ENCODE peak calls at places on chromosomes 13 and 19, in four cellular contexts. M, F, T and N are unnamed samples.
A peak's percentile ranks its signal among the peaks of the same experiment; 100 is the strongest.

GRCh38 chr13:111460548-111461444 is 140.4 kb downstream of the TEX29 start:
- DNase-seq in M (no peak), F (peak; percentile 20), T (no peak), N (peak; percentile 64)

GRCh38 chr19:56089344-56089743 is 31.8 kb downstream of the ZNF787 start:
- DNase-seq in M (no peak), F (no peak), T (no peak), N (no peak)

GRCh38 chr13:31851201-31851600 is 111.9 kb downstream of the RXFP2 start:
- DNase-seq in F (no peak), M (no peak), T (no peak), N (no peak)

GRCh38 chr13:40479196-40479845 is 187.1 kb downstream of the FOXO1 start:
- DNase-seq in F (no peak), M (no peak), T (no peak), N (peak; percentile 77)

GRCh38 chr13:99740261-99740979 is 231.1 kb downstream of the ZIC5 start:
- DNase-seq in T (no peak), M (no peak), F (no peak), N (no peak)

GRCh38 chr13:29503041-29503837 is 92.2 kb downstream of the SLC7A1 start:
- DNase-seq in T (no peak), F (no peak), M (no peak), N (no peak)

GRCh38 chr13:64457976-64458375 is 2772.2 kb downstream of the PCDH9 start:
- DNase-seq in F (no peak), M (no peak), T (no peak), N (no peak)

GRCh38 chr19:44814132-44814470 is 5.2 kb downstream of the BCAM start:
- DNase-seq in T (no peak), F (no peak), M (no peak), N (no peak)

GRCh38 chr13:40124648-40125045 is 469.2 kb downstream of the COG6 start:
- DNase-seq in T (no peak), M (no peak), F (no peak), N (no peak)

GRCh38 chr19:45094158-45094557 is 1.2 kb downstream of the PPP1R37 start:
- DNase-seq in T (no peak), F (no peak), M (no peak), N (no peak)

GRCh38 chr13:94330552-94331071 is 148.9 kb downstream of the DCT start:
- DNase-seq in F (no peak), M (no peak), T (no peak), N (no peak)

GRCh38 chr19:38831142-38831605 is 420 bp downstream of the ECH1 start:
- DNase-seq in F (peak; percentile 84), T (peak; percentile 88), M (peak; percentile 61), N (peak; percentile 87)

GRCh38 chr13:98181106-98181815 is 4.2 kb upstream of the RNF113B start:
- DNase-seq in T (no peak), F (no peak), M (no peak), N (no peak)

GRCh38 chr19:4703671-4704316 is 19.8 kb downstream of the DPP9 start:
- DNase-seq in T (no peak), F (no peak), M (no peak), N (no peak)

GRCh38 chr19:39704181-39705044 is at the start of gene LGALS14:
- DNase-seq in T (no peak), M (no peak), F (no peak), N (no peak)

GRCh38 chr13:46592410-46592809 is 39.4 kb downstream of the LRCH1 start:
- DNase-seq in M (no peak), F (no peak), T (no peak), N (no peak)
- H3K4me1 ChIP-seq in M (peaks cover 7% of the 10 kb centered on the region), F (peaks cover 10% of the 10 kb centered on the region), T (peaks cover 61% of the 10 kb centered on the region), N (peaks cover 55% of the 10 kb centered on the region)

GRCh38 chr19:48417436-48417835 is 24.0 kb downstream of the GRIN2D start:
- DNase-seq in T (no peak), F (no peak), M (no peak), N (no peak)

GRCh38 chr19:48413879-48414623 is 20.6 kb downstream of the GRIN2D start:
- DNase-seq in M (no peak), F (no peak), T (no peak), N (no peak)

GRCh38 chr19:48415869-48416268 is 22.4 kb downstream of the GRIN2D start:
- DNase-seq in F (no peak), T (no peak), M (no peak), N (no peak)

GRCh38 chr19:48418317-48419064 is 25.0 kb downstream of the GRIN2D start:
- DNase-seq in T (no peak), F (no peak), M (no peak), N (no peak)

GRCh38 chr19:48415395-48415794 is 21.9 kb downstream of the GRIN2D start:
- DNase-seq in T (peak; percentile 78), F (peak; percentile 92), M (peak; percentile 38), N (peak; percentile 84)
- H3K4me3 ChIP-seq in T (peak overlapping the region; percentile 23), F (peak overlapping the region; percentile 25), M (no peak overlapping the region), N (peak overlapping the region; percentile 21)

DNA sequence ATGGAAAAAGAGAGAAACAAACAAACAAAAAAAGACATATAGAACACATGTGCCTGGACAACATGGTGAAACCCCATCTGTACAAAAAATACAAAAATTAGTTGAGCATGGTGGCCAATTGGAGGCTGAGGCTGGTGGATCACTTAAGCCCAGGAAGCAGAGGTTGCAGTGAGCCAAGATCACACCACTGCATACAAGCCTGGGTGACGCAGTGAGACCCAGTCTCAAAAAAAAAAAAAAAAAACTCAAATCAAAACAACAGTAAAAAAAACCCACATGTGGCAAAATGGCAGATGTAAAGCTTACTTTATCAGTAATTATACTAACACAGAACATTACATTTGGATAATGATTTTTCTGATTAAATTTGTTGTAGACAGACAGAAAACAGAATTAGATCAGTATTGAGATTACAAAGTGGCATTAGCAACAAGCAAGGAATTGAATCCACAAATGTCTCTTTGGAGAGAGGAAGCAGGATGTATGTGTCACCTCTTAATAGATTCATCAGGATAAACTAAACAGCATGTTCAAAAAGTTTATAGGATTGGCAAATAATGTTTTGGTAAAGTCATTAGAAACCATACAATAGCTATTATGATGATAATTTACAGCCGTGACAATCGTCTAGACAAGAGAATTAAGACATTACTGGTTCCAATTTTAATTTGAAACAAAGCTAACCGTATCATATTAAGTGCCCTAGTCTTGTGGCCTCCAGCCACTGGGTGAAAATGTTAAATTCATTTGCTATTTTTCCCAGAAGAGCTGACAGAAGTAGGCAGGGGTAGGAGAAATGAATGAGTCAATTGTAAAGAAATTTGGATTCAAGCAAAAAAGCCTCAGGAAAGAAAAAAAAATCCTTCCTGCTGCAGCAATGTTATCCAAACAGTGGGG is 206.0 kb downstream of the FGF14 start:
- DNase-seq in F (no peak), T (no peak), M (no peak), N (no peak)
- TF ChIP-seq EP300 in F (no peak), T (no peak), M (no peak), N (no peak)

GRCh38 chr19:32346901-32347300 is 1.5 kb downstream of the ZNF507 start:
- DNase-seq in T (no peak), M (no peak), F (no peak), N (no peak)
- H3K4me1 ChIP-seq in T (peaks cover 35% of the 10 kb centered on the region), M (peaks cover 6% of the 10 kb centered on the region), F (no peaks in the 10 kb centered on the region), N (peaks cover 51% of the 10 kb centered on the region)

GRCh38 chr13:48412100-48412556 is 785 bp downstream of the LPAR6 start:
- DNase-seq in M (no peak), T (no peak), F (no peak), N (no peak)

GRCh38 chr13:48414501-48414900 is 1.6 kb upstream of the LPAR6 start:
- DNase-seq in F (no peak), M (no peak), T (no peak), N (no peak)

GRCh38 chr13:48411281-48412099 is 1.4 kb downstream of the LPAR6 start:
- DNase-seq in F (no peak), T (no peak), M (no peak), N (no peak)

GRCh38 chr13:48412881-48413351 is at the start of gene LPAR6:
- DNase-seq in F (no peak), T (no peak), M (no peak), N (no peak)

GRCh38 chr13:48410199-48410598 is 2.7 kb downstream of the LPAR6 start:
- DNase-seq in M (no peak), F (no peak), T (no peak), N (no peak)
- H3K4me3 ChIP-seq in M (peak overlapping the region; percentile 44), F (peak overlapping the region; percentile 54), T (peak overlapping the region; percentile 41), N (peak overlapping the region; percentile 11)